ENCODE peak calls at places on chromosomes 4 and X, in four cellular contexts. E, F, T and C are unnamed samples.

GRCh38 chr4:10013722-10014121 is 7.6 kb downstream of the SLC2A9 start:
- DNase-seq in E (peak; percentile 86), T (peak; percentile 75), F (no peak), C (peak; percentile 66)

GRCh38 chr4:79083406-79084010 is 144.3 kb upstream of the PAQR3 start:
- DNase-seq in E (no peak), T (peak; percentile 39), F (no peak), C (no peak)

GRCh38 chrX:154016366-154017076 is 3.2 kb downstream of the IRAK1 start:
- DNase-seq in F (no peak), E (no peak), T (no peak), C (no peak)

GRCh38 chr4:25845841-25846653 is 16.7 kb downstream of the SEL1L3 start:
- DNase-seq in E (no peak), T (no peak), F (no peak), C (no peak)

GRCh38 chrX:39969099-39969825 is 128.5 kb downstream of the BCOR start:
- DNase-seq in F (no peak), T (peak; percentile 55), E (peak; percentile 86), C (peak; percentile 31)

GRCh38 chrX:53481816-53482485 is 47.8 kb upstream of the HSD17B10 start:
- DNase-seq in T (peak; percentile 76), E (peak; percentile 61), F (peak; percentile 18), C (no peak)

GRCh38 chr4:39237179-39237578 is 54.9 kb downstream of the WDR19 start:
- DNase-seq in F (no peak), T (no peak), E (no peak), C (no peak)

GRCh38 chr4:90603540-90603939 is 476.3 kb downstream of the CCSER1 start:
- DNase-seq in F (no peak), T (no peak), E (no peak), C (no peak)

GRCh38 chrX:65522739-65523372 is 11.7 kb downstream of the LAS1L start:
- DNase-seq in T (no peak), E (no peak), F (no peak), C (no peak)

GRCh38 chr4:54333657-54334056 is 104.6 kb downstream of the PDGFRA start:
- DNase-seq in F (no peak), E (no peak), T (peak; percentile 25), C (no peak)

GRCh38 chr4:4427478-4427870 is 40.6 kb downstream of the NSG1 start:
- DNase-seq in T (no peak), E (no peak), F (no peak), C (no peak)

GRCh38 chrX:118528089-118528753 is 32.6 kb downstream of the DOCK11 start:
- DNase-seq in T (no peak), E (no peak), F (no peak), C (no peak)

GRCh38 chr4:10926025-10926424 is 241.5 kb upstream of the CLNK start:
- DNase-seq in F (no peak), T (peak; percentile 50), E (no peak), C (no peak)

GRCh38 chr4:15551740-15552446 is 82.2 kb downstream of the CC2D2A start:
- DNase-seq in F (no peak), T (no peak), E (no peak), C (no peak)

GRCh38 chrX:97057349-97057909 is 173.7 kb downstream of the RPA4 start:
- DNase-seq in E (no peak), T (no peak), F (no peak), C (no peak)

GRCh38 chr4:48047421-48047844 is 30.9 kb downstream of the NIPAL1 start:
- DNase-seq in E (no peak), F (no peak), T (no peak), C (peak; percentile 52)

GRCh38 chr4:38673109-38673978 is 9.3 kb downstream of the KLF3 start:
- DNase-seq in E (peak; percentile 46), F (no peak), T (no peak), C (peak; percentile 83)

GRCh38 chr4:40576651-40577480 is 52.8 kb downstream of the RBM47 start:
- DNase-seq in F (peak; percentile 69), T (peak; percentile 36), E (no peak), C (peak; percentile 91)

GRCh38 chr4:110275871-110276270 is 77.5 kb upstream of the ELOVL6 start:
- DNase-seq in F (no peak), T (no peak), E (no peak), C (no peak)

GRCh38 chrX:49992809-49993208 is 70.4 kb downstream of the CLCN5 start:
- DNase-seq in T (no peak), E (no peak), F (no peak), C (no peak)

GRCh38 chr4:76570141-76570989 is 135.3 kb downstream of the SHROOM3 start:
- DNase-seq in E (no peak), F (no peak), T (no peak), C (peak; percentile 66)

GRCh38 chrX:1398431-1399340 is 6.8 kb upstream of the SLC25A6 start:
- DNase-seq in F (peak; percentile 18), T (no peak), E (no peak), C (no peak)

GRCh38 chr4:65416875-65417274 is 253.4 kb downstream of the EPHA5 start:
- DNase-seq in E (peak; percentile 25), F (no peak), T (peak; percentile 30), C (peak; percentile 73)

GRCh38 chr4:82988323-82988832 is 22.2 kb downstream of the LIN54 start:
- DNase-seq in E (no peak), F (no peak), T (no peak), C (no peak)

GRCh38 chr4:102338405-102338804 is 6.9 kb downstream of the SLC39A8 start:
- DNase-seq in F (no peak), E (no peak), T (no peak), C (no peak)

GRCh38 chr4:120082286-120082685 is 15.6 kb upstream of the MAD2L1 start:
- DNase-seq in E (no peak), F (no peak), T (no peak), C (no peak)

GRCh38 chr4:78922207-78922606 is 17.0 kb downstream of the PAQR3 start:
- DNase-seq in T (peak; percentile 19), F (no peak), E (no peak), C (no peak)

GRCh38 chr4:127782025-127782274 is 172 bp upstream of the HSPA4L start:
- DNase-seq in E (peak; percentile 92), T (peak; percentile 95), F (peak; percentile 84), C (peak; percentile 92)

GRCh38 chr4:149095798-149096197 is 653.6 kb upstream of the NR3C2 start:
- DNase-seq in T (no peak), E (no peak), F (no peak), C (no peak)

GRCh38 chr4:108953941-108954340 is 191.1 kb upstream of the ETNPPL start:
- DNase-seq in T (no peak), F (no peak), E (no peak), C (no peak)

GRCh38 chr4:127985989-127986388 is 20.8 kb downstream of the ABHD18 start:
- DNase-seq in E (no peak), F (no peak), T (no peak), C (no peak)

GRCh38 chrX:84064164-84064563 is 123.8 kb downstream of the RPS6KA6 start:
- DNase-seq in F (no peak), E (no peak), T (no peak), C (no peak)

GRCh38 chr4:106304632-106305031 is 11.4 kb downstream of the TBCK start:
- DNase-seq in F (no peak), E (no peak), T (no peak), C (no peak)

GRCh38 chr4:116877069-116877468 is 208.3 kb downstream of the TRAM1L1 start:
- DNase-seq in E (no peak), F (no peak), T (no peak), C (no peak)

GRCh38 chr4:152679414-152680281 is at the start of gene TMEM154:
- DNase-seq in F (peak; percentile 39), T (peak; percentile 80), E (peak; percentile 71), C (peak; percentile 75)

GRCh38 chr4:153222162-153222789 is 18.0 kb downstream of the TRIM2 start:
- DNase-seq in E (peak; percentile 82), T (peak; percentile 91), F (peak; percentile 57), C (peak; percentile 57)

GRCh38 chrX:50579955-50580354 is 109.3 kb upstream of the DGKK start:
- DNase-seq in E (peak; percentile 47), F (no peak), T (peak; percentile 78), C (no peak)

GRCh38 chrX:129754266-129755024 is 15.7 kb downstream of the XPNPEP2 start:
- DNase-seq in E (peak; percentile 62), T (peak; percentile 46), F (no peak), C (no peak)

DNA sequence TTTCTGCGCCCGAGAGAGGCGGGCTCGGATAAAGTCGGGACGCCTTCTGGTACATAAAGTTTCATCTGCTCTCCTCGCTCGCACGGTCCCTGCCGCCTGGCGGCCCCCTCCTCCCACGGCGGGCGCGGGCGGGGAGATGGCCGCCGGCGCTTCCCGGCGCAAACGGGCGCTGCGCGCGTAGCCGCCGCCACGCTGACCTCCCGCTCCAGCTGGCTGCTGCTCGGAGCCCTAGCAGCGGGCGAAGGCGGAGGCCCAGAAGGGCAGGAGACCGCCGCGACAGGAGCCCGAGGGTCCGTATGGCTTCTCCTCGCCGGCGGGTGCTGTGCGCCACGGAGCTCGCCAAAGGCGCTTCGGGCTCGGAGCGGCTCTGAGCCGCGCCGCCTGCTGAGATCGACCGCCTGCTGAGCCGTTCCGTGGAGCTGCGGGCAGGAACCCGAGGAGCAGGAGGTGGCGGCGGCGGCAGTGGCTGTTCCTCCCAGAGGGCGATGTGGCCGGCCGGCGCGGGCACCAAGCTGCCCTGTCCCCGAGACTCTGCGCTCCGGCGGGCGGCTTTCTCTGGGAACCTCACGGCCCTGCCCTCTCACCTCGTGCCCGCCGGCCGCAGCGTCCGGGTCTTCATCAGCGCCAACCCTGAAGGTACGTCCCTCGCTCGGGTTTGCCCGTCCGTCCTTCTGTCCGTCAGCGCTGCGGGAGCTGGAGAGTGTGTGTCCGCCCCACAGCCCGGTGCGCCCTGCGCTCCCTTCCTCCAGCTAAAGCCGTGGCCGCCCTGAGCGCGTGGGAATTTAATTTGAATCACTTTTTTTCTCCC is at the start of gene NWD2:
- DNase-seq in F (no peak), E (peak; percentile 44), T (peak; percentile 74), C (no peak)
- H3K27me3 ChIP-seq in F (peaks cover 49% of the 10 kb centered on the region), E (peaks cover 37% of the 10 kb centered on the region), T (peaks cover 100% of the 10 kb centered on the region), C (no peaks in the 10 kb centered on the region)

GRCh38 chrX:78106651-78106986 is 2.6 kb downstream of the PGK1 start:
- DNase-seq in F (no peak), T (no peak), E (no peak), C (no peak)
- H3K4me1 ChIP-seq in F (peaks cover 13% of the 10 kb centered on the region), T (peaks cover 14% of the 10 kb centered on the region), E (no peaks in the 10 kb centered on the region), C (peaks cover 18% of the 10 kb centered on the region)

DNA sequence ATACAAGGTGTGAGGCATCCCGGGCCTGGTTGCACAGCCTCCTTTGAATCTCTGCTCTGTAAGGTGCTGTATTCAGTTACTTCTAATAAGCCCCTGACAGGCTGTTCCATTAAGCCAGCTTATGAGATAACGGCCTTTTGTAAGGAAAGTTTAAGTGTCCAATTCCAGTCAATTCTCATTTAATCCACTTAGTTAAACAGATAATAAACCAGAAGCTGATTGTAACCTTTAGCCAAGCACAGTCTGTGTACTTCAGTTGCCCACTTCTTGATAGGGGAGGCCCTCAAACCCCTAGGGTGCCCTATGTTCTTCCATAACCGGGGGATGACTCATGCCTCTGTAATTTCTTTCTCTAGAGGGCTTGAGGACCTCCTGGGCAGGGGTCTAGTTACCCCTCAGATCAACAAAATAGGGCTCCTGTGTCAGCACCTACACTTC is 63.4 kb downstream of the RASL11B start:
- DNase-seq in E (no peak), T (peak; percentile 37), F (no peak), C (no peak)
- H3K27ac ChIP-seq in E (no peak overlapping the region), T (no peak overlapping the region), F (no peak overlapping the region), C (no peak overlapping the region)

DNA sequence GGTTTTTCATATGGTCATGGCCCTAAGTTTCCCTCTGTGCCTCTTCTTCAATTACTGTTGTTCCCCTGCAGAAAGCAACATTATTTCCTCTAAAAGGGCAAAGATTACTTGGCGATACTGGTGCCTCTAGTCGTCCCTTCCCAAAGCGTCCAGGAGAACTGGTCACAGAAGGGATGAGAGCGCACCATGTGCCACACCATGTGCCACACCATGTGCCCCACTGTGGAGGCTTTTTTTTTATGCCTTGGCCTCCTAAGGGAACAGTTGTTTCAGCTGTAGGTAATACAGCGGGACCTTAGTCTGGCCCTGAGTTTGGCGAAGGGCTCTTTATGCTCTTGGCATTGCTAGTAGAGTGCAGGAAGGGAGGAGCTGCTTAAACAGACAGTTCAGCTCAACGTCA is 11.5 kb upstream of the FGG start:
- DNase-seq in T (no peak), F (no peak), E (no peak), C (no peak)
- H3K27me3 ChIP-seq in T (peaks cover 39% of the 10 kb centered on the region), F (peaks cover 20% of the 10 kb centered on the region), E (no peaks in the 10 kb centered on the region), C (no peaks in the 10 kb centered on the region)